ENCODE peak calls at places on chromosomes 16 and 17, in six cellular contexts. F is cardiac fibroblast; Y is astrocyte of the hippocampus; N is Right ventricle myocardium superior; S is T47D; T is stimulated activated effector memory CD8-positive, alpha-beta T cell treated with anti-CD3 and anti-CD28 coated beads, Interleukin-12 subunit alpha, Interleukin-12 subunit beta, amount 100 ng/mL, for 72 hours. V is an unnamed sample.

GRCh38 chr16:76571755-76572154 is 294.6 kb downstream of the CNTNAP4 start:
- DNase-seq in F (no peak), N (no peak), Y (no peak), S (no peak), T (no peak), V (no peak)

GRCh38 chr17:7883781-7884386 is 4.7 kb upstream of the CHD3 start:
- DNase-seq in N (no peak), S (peak), F (peak), Y (peak), T (no peak), V (no peak)

GRCh38 chr17:48570325-48571023 is 7.7 kb downstream of the HOXB4 start:
- DNase-seq in Y (no peak), S (no peak), N (peak), F (no peak), T (no peak), V (no peak)

GRCh38 chr17:22671110-22671509 is 978.8 kb downstream of the KCNJ18 start:
- DNase-seq in Y (no peak), S (no peak), F (no peak), N (no peak), T (no peak), V (no peak)

GRCh38 chr16:49108611-49109010 is 173.0 kb downstream of the CBLN1 start:
- DNase-seq in S (no peak), Y (no peak), F (no peak), T (no peak), N (no peak), V (no peak)

GRCh38 chr16:10521681-10522274 is 58.6 kb downstream of the EMP2 start:
- DNase-seq in Y (peak), S (peak), F (peak), T (no peak), N (no peak), V (peak)

GRCh38 chr16:8493885-8494487 is 96.3 kb downstream of the TMEM114 start:
- DNase-seq in N (no peak), F (no peak), S (no peak), Y (no peak), T (no peak), V (no peak)

GRCh38 chr17:9907131-9907530 is 2.1 kb upstream of the RCVRN start:
- DNase-seq in S (no peak), Y (no peak), T (no peak), N (no peak), F (no peak), V (no peak)

GRCh38 chr17:41655611-41656111 is 31.3 kb upstream of the KRT17 start:
- DNase-seq in F (no peak), T (no peak), N (peak), Y (peak), S (peak), V (peak)

GRCh38 chr17:40560592-40561293 is 4.5 kb downstream of the CCR7 start:
- DNase-seq in T (peak), S (no peak), N (no peak), F (peak), Y (peak), V (no peak)

GRCh38 chr17:74430706-74431567 is 951 bp upstream of the GPRC5C start:
- DNase-seq in F (peak), S (peak), Y (peak), N (peak), T (no peak), V (peak)

GRCh38 chr17:340074-340473 is 12.5 kb downstream of the RPH3AL start:
- DNase-seq in N (no peak), Y (no peak), F (no peak), T (no peak), S (no peak), V (no peak)

GRCh38 chr17:1644493-1645206 is 882 bp downstream of the SCARF1 start:
- DNase-seq in N (no peak), Y (peak), F (peak), T (peak), S (no peak), V (peak)

GRCh38 chr16:47431960-47432359 is 28.9 kb downstream of the ITFG1 start:
- DNase-seq in N (no peak), Y (peak), T (no peak), S (no peak), F (no peak), V (no peak)

V was measured in NCI-H226.